ENCODE peak calls at places on chromosomes 16 and 17, in five cellular contexts. J is mammary epithelial cell, I is PC-9, F is IMR-90, X is SK-N-SH. E is an unnamed sample.

GRCh38 chr16:15572329-15573001 is 70.5 kb downstream of the MARF1 start:
- DNase-seq in J (no peak), F (peak), X (no peak), I (no peak), E (no peak)

GRCh38 chr17:77491921-77492445 is 351.2 kb downstream of the SEC14L1 start:
- DNase-seq in X (no peak), F (no peak), J (no peak), I (no peak), E (no peak)

GRCh38 chr17:74892013-74892841 is 1.2 kb downstream of the FADS6 start:
- DNase-seq in I (no peak), F (no peak), J (no peak), X (peak), E (no peak)

GRCh38 chr17:30113213-30113612 is 3.4 kb upstream of the NSRP1 start:
- DNase-seq in J (peak), F (no peak), X (no peak), I (peak), E (no peak)

GRCh38 chr17:63780507-63780906 is 6.5 kb downstream of the DDX42 start:
- DNase-seq in F (peak), J (peak), I (peak), X (no peak), E (no peak)

GRCh38 chr17:68048996-68049395 is 13.5 kb downstream of the KPNA2 start:
- DNase-seq in I (no peak), J (no peak), X (peak), F (no peak), E (no peak)

GRCh38 chr17:9259419-9259818 is 238.1 kb downstream of the NTN1 start:
- DNase-seq in J (no peak), F (no peak), X (no peak), I (no peak), E (no peak)

GRCh38 chr16:6193718-6194117 is 1096.1 kb upstream of the EEF2KMT start:
- DNase-seq in F (no peak), I (peak), J (peak), X (no peak), E (no peak)

GRCh38 chr16:1890024-1890700 is 18.2 kb upstream of the MEIOB start:
- DNase-seq in J (no peak), X (peak), I (no peak), F (no peak), E (no peak)

GRCh38 chr17:47720754-47721533 is 12.1 kb upstream of the TBX21 start:
- DNase-seq in I (peak), F (no peak), J (peak), X (peak), E (no peak)

GRCh38 chr17:70271672-70272071 is 102.3 kb downstream of the KCNJ2 start:
- DNase-seq in I (no peak), J (peak), F (no peak), X (no peak), E (no peak)

GRCh38 chr16:57704905-57705852 is 10.6 kb downstream of the DRC7 start:
- DNase-seq in I (no peak), J (no peak), F (no peak), X (no peak), E (no peak)

GRCh38 chr16:89922477-89922883 is 662 bp upstream of the TUBB3 start:
- DNase-seq in J (peak), X (peak), F (peak), I (peak), E (peak)

GRCh38 chr17:77106874-77107358 is 33.9 kb upstream of the SEC14L1 start:
- DNase-seq in I (no peak), X (no peak), F (no peak), J (no peak), E (no peak)

GRCh38 chr17:17698869-17699351 is 17.7 kb downstream of the RAI1 start:
- DNase-seq in J (no peak), F (peak), I (no peak), X (no peak), E (no peak)

GRCh38 chr16:65314246-65315003 is 192.6 kb upstream of the CDH11 start:
- DNase-seq in X (no peak), I (no peak), J (no peak), F (peak), E (no peak)

GRCh38 chr16:11263737-11264136 is 5.4 kb downstream of the TNP2 start:
- DNase-seq in X (no peak), I (no peak), J (no peak), F (no peak), E (no peak)

GRCh38 chr16:2663553-2664521 is 18.5 kb upstream of the KCTD5 start:
- DNase-seq in J (peak), F (no peak), I (no peak), X (no peak), E (peak)

GRCh38 chr16:74455619-74456289 is 34.5 kb upstream of the CLEC18B start:
- DNase-seq in I (peak), J (peak), F (peak), X (no peak), E (no peak)

GRCh38 chr16:11497329-11497805 is 89.4 kb downstream of the LITAF start:
- DNase-seq in J (peak), X (peak), I (peak), F (peak), E (peak)

GRCh38 chr17:55086635-55087058 is 118.1 kb downstream of the STXBP4 start:
- DNase-seq in F (peak), I (peak), X (no peak), J (peak), E (peak)

GRCh38 chr17:6443692-6444572 is at the start of gene PIMREG:
- DNase-seq in F (peak), J (peak), I (peak), X (peak), E (peak)

GRCh38 chr17:6446516-6447100 is 2.4 kb downstream of the PIMREG start:
- DNase-seq in I (no peak), F (no peak), J (no peak), X (no peak), E (no peak)

GRCh38 chr17:6442775-6443174 is 1.5 kb upstream of the PIMREG start:
- DNase-seq in X (no peak), J (no peak), F (no peak), I (no peak), E (no peak)

GRCh38 chr17:6448473-6448872 is 4.2 kb downstream of the PIMREG start:
- DNase-seq in J (no peak), X (no peak), F (no peak), I (no peak), E (no peak)

GRCh38 chr17:6444573-6445335 is 499 bp downstream of the PIMREG start:
- DNase-seq in F (no peak), I (no peak), X (no peak), J (no peak), E (no peak)
- H3K4me3 ChIP-seq in F (peak), I (peak), X (peak), J (peak), E (peak)

GRCh38 chr16:47049901-47050583 is 76.6 kb upstream of the DNAJA2 start:
- DNase-seq in F (no peak), J (no peak), I (no peak), X (no peak), E (no peak)
- TF ChIP-seq CTCF in F (no peak), J (no peak), I (no peak), X (no peak), E (no peak)

DNA sequence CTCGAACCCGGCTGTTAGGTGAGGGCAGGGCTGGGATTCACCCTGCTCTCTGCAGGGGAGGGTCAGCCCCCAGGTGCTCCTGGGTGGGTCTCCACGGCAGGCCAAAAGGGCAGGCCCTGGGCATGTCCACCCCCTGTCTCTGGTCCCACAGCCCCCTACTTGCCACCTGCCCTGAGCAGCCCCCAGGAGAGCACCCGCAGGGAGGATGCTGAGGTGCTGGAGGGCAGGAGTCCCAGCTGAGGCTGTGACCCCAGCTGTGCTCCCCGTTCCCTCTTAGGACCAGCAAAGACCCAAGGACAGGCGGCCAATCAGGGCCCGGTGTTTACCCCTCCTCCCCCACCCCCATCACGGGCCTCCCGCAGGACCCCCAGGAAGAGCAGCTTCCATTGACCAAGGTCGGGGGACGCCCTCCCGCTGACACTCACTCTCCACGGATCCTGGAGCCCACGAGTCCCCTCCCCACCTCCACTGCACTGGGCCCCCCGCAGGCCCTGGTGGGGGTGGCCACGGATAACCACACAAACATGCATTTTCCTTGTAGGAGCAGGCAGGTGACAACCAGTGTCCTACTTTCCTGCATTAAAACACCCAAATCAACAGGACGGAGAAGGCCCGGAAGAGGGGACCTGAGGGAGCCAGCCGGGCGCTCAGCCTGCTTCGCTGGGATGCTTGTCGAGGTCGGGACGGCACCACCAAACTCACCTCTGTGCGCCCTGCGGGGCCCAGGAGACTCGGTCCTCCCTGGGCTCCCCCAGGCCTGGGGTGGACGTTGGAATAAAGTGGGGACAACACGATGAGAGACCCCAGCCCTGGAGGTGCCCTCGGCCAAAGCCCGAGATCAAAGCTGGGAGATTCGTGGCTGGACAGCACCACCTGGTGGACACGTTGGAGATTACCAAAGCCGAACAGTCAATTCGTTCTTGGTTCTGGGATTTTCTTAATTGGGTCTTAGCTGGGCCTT is 22.5 kb upstream of the ENPP7 start:
- DNase-seq in J (peak), F (peak), I (peak), X (peak), E (no peak)
- H3K4me2 ChIP-seq in J (peak), F (peak), I (no peak), X (no peak), E (peak)

GRCh38 chr16:56549744-56550385 is 15.0 kb upstream of the MT4 start:
- DNase-seq in F (peak), J (peak), I (no peak), X (no peak), E (no peak)

GRCh38 chr16:56542039-56542438 is 22.2 kb upstream of the BBS2 start:
- DNase-seq in I (no peak), X (no peak), F (no peak), J (no peak), E (no peak)

GRCh38 chr16:56551796-56552738 is 12.8 kb upstream of the MT4 start:
- DNase-seq in F (no peak), J (no peak), I (no peak), X (no peak), E (no peak)

GRCh38 chr16:56547949-56548567 is 16.8 kb upstream of the MT4 start:
- DNase-seq in X (no peak), F (no peak), J (no peak), I (no peak), E (no peak)

GRCh38 chr16:56547120-56547948 is 17.5 kb upstream of the MT4 start:
- DNase-seq in I (peak), X (peak), J (peak), F (peak), E (no peak)
- H3K4me3 ChIP-seq in I (no peak), X (no peak), J (peak), F (no peak), E (peak)

DNA sequence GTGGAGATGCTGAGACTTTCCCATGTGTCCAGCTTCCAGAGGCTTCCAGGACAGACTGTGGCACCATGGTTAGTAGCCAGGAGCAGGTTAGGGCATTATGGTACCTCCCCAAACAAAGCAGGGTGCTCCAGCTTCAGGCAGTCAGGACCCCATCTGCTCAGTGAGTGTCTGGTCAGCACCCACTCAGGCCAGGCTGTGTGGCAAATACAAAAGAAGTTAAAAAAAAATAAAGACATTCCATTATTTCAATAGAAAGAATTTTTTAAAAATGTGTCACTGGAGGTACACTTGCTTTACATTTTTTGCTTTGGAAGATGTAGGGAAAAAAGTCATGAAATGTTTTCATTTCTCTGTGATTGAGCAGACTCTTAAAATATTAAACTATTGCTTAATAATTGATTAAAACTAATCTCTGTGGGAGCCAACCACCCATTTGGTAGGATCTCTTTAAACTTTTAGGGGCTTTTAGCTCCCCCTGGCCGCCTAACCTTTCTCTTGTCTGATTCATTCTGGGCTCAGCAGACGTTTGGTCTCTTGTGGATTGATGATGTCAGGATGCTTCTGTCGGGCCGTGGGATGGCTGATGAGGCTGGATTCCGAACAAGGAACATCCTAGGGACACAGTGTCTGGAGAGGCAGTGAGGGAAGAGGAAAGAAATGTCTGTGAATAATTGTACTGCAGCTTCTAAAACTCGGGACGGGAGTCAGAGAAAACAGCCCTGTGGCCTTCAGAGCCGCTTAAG is 28.4 kb upstream of the NPTX1 start:
- DNase-seq in F (peak), I (no peak), J (no peak), X (no peak), E (no peak)
- TF ChIP-seq CTCF in F (peak), I (no peak), J (no peak), X (peak), E (no peak)

GRCh38 chr16:85449195-85449884 is 163.8 kb upstream of the GSE1 start:
- DNase-seq in I (no peak), J (no peak), F (no peak), X (no peak), E (no peak)
- H3K4me2 ChIP-seq in I (no peak), J (no peak), F (no peak), X (no peak), E (no peak)

GRCh38 chr17:15945493-15946209 is 721 bp downstream of the ADORA2B start:
- DNase-seq in I (no peak), J (peak), F (peak), X (peak), E (no peak)

GRCh38 chr17:15947331-15947730 is 2.4 kb downstream of the ADORA2B start:
- DNase-seq in J (peak), X (no peak), F (peak), I (peak), E (peak)

GRCh38 chr17:15946611-15947120 is 1.7 kb downstream of the ADORA2B start:
- DNase-seq in I (no peak), J (no peak), X (no peak), F (no peak), E (no peak)

GRCh38 chr17:15943971-15944719 is 785 bp upstream of the ADORA2B start:
- DNase-seq in X (no peak), I (no peak), F (no peak), J (no peak), E (no peak)

GRCh38 chr17:15944720-15945492 is at the start of gene ADORA2B:
- DNase-seq in I (peak), X (peak), F (peak), J (peak), E (no peak)
- H3K4me3 ChIP-seq in I (peak), X (peak), F (peak), J (peak), E (peak)